ENCODE peak calls at places on chromosomes 11 and 22, in four cellular contexts. P is hippocampal formation, G is NCI-H2029 treated with DMSO at 0.1 percent for 48 hours, K is brain microvascular endothelial cell. T is an unnamed sample.

GRCh38 chr22:45497746-45498145 is 4.9 kb upstream of the FBLN1 start:
- DNase-seq in K (no peak), P (no peak), G (no peak), T (no peak)

GRCh38 chr11:74339619-74340018 is 28.2 kb upstream of the P4HA3 start:
- DNase-seq in K (no peak), G (no peak), P (no peak), T (no peak)

GRCh38 chr11:7977251-7977917 is 9.8 kb upstream of the EIF3F start:
- DNase-seq in G (no peak), P (no peak), K (peak; percentile 74), T (peak; percentile 38)

GRCh38 chr11:69274531-69275016 is 19.4 kb upstream of the MYEOV start:
- DNase-seq in G (no peak), K (no peak), P (no peak), T (no peak)

GRCh38 chr11:18671246-18671645 is 27.3 kb upstream of the TMEM86A start:
- DNase-seq in K (no peak), G (no peak), P (no peak), T (no peak)

GRCh38 chr22:16953206-16954059 is 54.6 kb downstream of the GAB4 start:
- DNase-seq in K (no peak), P (no peak), G (no peak), T (no peak)

GRCh38 chr22:48580481-48580970 is 1247.1 kb downstream of the BRD1 start:
- DNase-seq in G (no peak), P (no peak), K (no peak), T (no peak)

GRCh38 chr11:79040348-79040747 is 400.5 kb downstream of the TENM4 start:
- DNase-seq in K (no peak), G (no peak), P (peak; percentile 5), T (no peak)

GRCh38 chr11:94708176-94708575 is 60.0 kb upstream of the AMOTL1 start:
- DNase-seq in P (no peak), G (no peak), K (no peak), T (no peak)

GRCh38 chr11:67022341-67022933 is 497 bp upstream of the SYT12 start:
- DNase-seq in G (no peak), P (no peak), K (peak; percentile 40), T (peak; percentile 37)